ENCODE peak calls at places on chromosomes 2 and 18, in seven cellular contexts. H, W, G, K, F, N and X are unnamed samples.

GRCh38 chr18:32919799-32920198 is 147.0 kb upstream of the KLHL14 start:
- DNase-seq in H (peak; percentile 66), W (peak; percentile 39), G (peak; percentile 51), K (peak; percentile 70), F (no peak), N (peak; percentile 83), X (no peak)

GRCh38 chr2:42195559-42195958 is 26.4 kb downstream of the EML4 start:
- DNase-seq in H (no peak), W (no peak), G (no peak), K (no peak), F (no peak), N (no peak), X (no peak)

GRCh38 chr2:66017763-66018162 is 417.2 kb upstream of the MEIS1 start:
- DNase-seq in H (no peak), W (no peak), G (no peak), K (no peak), F (no peak), N (no peak), X (no peak)

GRCh38 chr18:55199291-55199963 is 240.2 kb upstream of the CCDC68 start:
- DNase-seq in H (no peak), W (no peak), G (no peak), K (no peak), F (no peak), N (no peak), X (no peak)

GRCh38 chr2:11659866-11660265 is 10.1 kb downstream of the NTSR2 start:
- DNase-seq in H (no peak), W (no peak), G (no peak), K (no peak), F (no peak), N (no peak), X (no peak)

GRCh38 chr2:144512421-144513272 is 7.3 kb downstream of the ZEB2 start:
- DNase-seq in H (no peak), W (no peak), G (no peak), K (no peak), F (no peak), N (no peak), X (no peak)

GRCh38 chr18:10424576-10425314 is 29.7 kb upstream of the APCDD1 start:
- DNase-seq in H (no peak), W (no peak), G (no peak), K (no peak), F (no peak), N (no peak), X (no peak)

GRCh38 chr2:215904101-215904500 is 109.2 kb downstream of the MREG start:
- DNase-seq in H (no peak), W (no peak), G (no peak), K (no peak), F (peak; percentile 47), N (no peak), X (no peak)

GRCh38 chr2:145402706-145403277 is 882.9 kb upstream of the ZEB2 start:
- DNase-seq in H (no peak), W (no peak), G (no peak), K (no peak), F (no peak), N (no peak), X (no peak)

GRCh38 chr2:65128297-65129190 is 1.4 kb downstream of the RAB1A start:
- DNase-seq in H (no peak), W (no peak), G (no peak), K (no peak), F (no peak), N (no peak), X (no peak)

GRCh38 chr18:9965711-9966624 is 52.2 kb downstream of the VAPA start:
- DNase-seq in H (no peak), W (no peak), G (no peak), K (no peak), F (peak; percentile 22), N (no peak), X (no peak)

GRCh38 chr2:161905389-161906046 is 168.5 kb downstream of the DPP4 start:
- DNase-seq in H (peak; percentile 6), W (no peak), G (no peak), K (peak; percentile 73), F (no peak), N (no peak), X (no peak)

GRCh38 chr2:240896871-240897692 is 1.1 kb upstream of the MAB21L4 start:
- DNase-seq in H (no peak), W (no peak), G (no peak), K (no peak), F (no peak), N (no peak), X (no peak)

GRCh38 chr18:9803698-9804516 is 81.9 kb upstream of the TXNDC2 start:
- DNase-seq in H (no peak), W (no peak), G (peak; percentile 60), K (peak; percentile 15), F (no peak), N (peak; percentile 32), X (no peak)

GRCh38 chr2:78541451-78542267 is 483.8 kb upstream of the REG3G start:
- DNase-seq in H (no peak), W (no peak), G (peak; percentile 1), K (peak; percentile 56), F (no peak), N (no peak), X (no peak)

GRCh38 chr2:102061286-102061699 is 69.5 kb downstream of the IL1R2 start:
- DNase-seq in H (no peak), W (no peak), G (no peak), K (no peak), F (no peak), N (no peak), X (no peak)

GRCh38 chr18:58413667-58414628 is 214.9 kb downstream of the ALPK2 start:
- DNase-seq in H (no peak), W (no peak), G (no peak), K (no peak), F (no peak), N (no peak), X (no peak)

GRCh38 chr2:231765496-231765929 is 15.6 kb downstream of the PDE6D start:
- DNase-seq in H (peak; percentile 56), W (no peak), G (no peak), K (no peak), F (no peak), N (no peak), X (no peak)

GRCh38 chr2:140085674-140086073 is 1305.5 kb upstream of the NXPH2 start:
- DNase-seq in H (no peak), W (no peak), G (no peak), K (no peak), F (no peak), N (no peak), X (no peak)

GRCh38 chr2:91477731-91478672 is 2786.5 kb downstream of the RPIA start:
- DNase-seq in H (peak; percentile 28), W (no peak), G (no peak), K (no peak), F (peak; percentile 9), N (peak; percentile 12), X (no peak)

GRCh38 chr18:59560556-59560955 is 136.7 kb downstream of the CCBE1 start:
- DNase-seq in H (no peak), W (no peak), G (no peak), K (no peak), F (no peak), N (no peak), X (no peak)

GRCh38 chr2:211391206-211391605 is 834.8 kb downstream of the CPS1 start:
- DNase-seq in H (no peak), W (no peak), G (no peak), K (peak; percentile 46), F (no peak), N (peak; percentile 67), X (no peak)

GRCh38 chr2:9123069-9123468 is 83.5 kb upstream of the ASAP2 start:
- DNase-seq in H (no peak), W (no peak), G (no peak), K (no peak), F (no peak), N (no peak), X (no peak)

GRCh38 chr18:76827205-76827885 is 5.0 kb downstream of the ZNF236 start:
- DNase-seq in H (no peak), W (no peak), G (no peak), K (no peak), F (no peak), N (no peak), X (no peak)

GRCh38 chr18:11496561-11497172 is 112.7 kb upstream of the SLC35G4 start:
- DNase-seq in H (no peak), W (no peak), G (no peak), K (no peak), F (no peak), N (no peak), X (no peak)

GRCh38 chr2:157761520-157761919 is 114.6 kb downstream of the ACVR1 start:
- DNase-seq in H (no peak), W (no peak), G (no peak), K (no peak), F (peak; percentile 12), N (no peak), X (no peak)

GRCh38 chr2:216829533-216829932 is 30.3 kb downstream of the TNP1 start:
- DNase-seq in H (no peak), W (no peak), G (peak; percentile 49), K (peak; percentile 26), F (peak; percentile 37), N (no peak), X (no peak)